ENCODE peak calls at places on chromosomes 13 and 19, in six cellular contexts. Z is CD8-positive, alpha-beta memory T cell; I is GM04504; F is activated CD4-positive, alpha-beta T cell treated with anti-CD3 and anti-CD28 coated beads for 4 hours; X is coronary artery; M is Calu3. W is an unnamed sample.

GRCh38 chr19:2494447-2495129 is 18.7 kb downstream of the GADD45B start:
- DNase-seq in Z (peak), F (peak), M (peak), X (peak), I (peak), W (peak)

GRCh38 chr13:72221276-72221962 is 354.4 kb upstream of the DACH1 start:
- DNase-seq in I (no peak), Z (no peak), F (no peak), M (peak), X (no peak), W (peak)

GRCh38 chr19:52397310-52398090 is at the start of gene ZNF528:
- DNase-seq in M (no peak), X (peak), Z (peak), F (peak), I (peak), W (peak)

GRCh38 chr19:50601407-50602088 is 33.3 kb upstream of the LRRC4B start:
- DNase-seq in X (no peak), Z (no peak), I (no peak), M (no peak), F (no peak), W (no peak)

GRCh38 chr19:6186435-6186834 is 51.0 kb downstream of the ACSBG2 start:
- DNase-seq in F (no peak), M (no peak), I (no peak), X (peak), Z (no peak), W (no peak)

GRCh38 chr19:579842-580155 is 7.4 kb downstream of the BSG start:
- DNase-seq in F (no peak), Z (no peak), M (no peak), X (no peak), I (no peak), W (no peak)

GRCh38 chr13:108959254-108959653 is 329.8 kb downstream of the MYO16 start:
- DNase-seq in X (no peak), M (no peak), I (no peak), F (no peak), Z (no peak), W (no peak)

GRCh38 chr19:3506384-3507340 is 551 bp downstream of the FZR1 start:
- DNase-seq in I (no peak), X (peak), M (no peak), F (peak), Z (peak), W (no peak)

GRCh38 chr13:109155301-109155761 is 525.9 kb downstream of the MYO16 start:
- DNase-seq in M (no peak), F (no peak), X (no peak), Z (no peak), I (peak), W (peak)

GRCh38 chr13:26628706-26629105 is 71.2 kb downstream of the WASF3 start:
- DNase-seq in X (no peak), I (no peak), F (no peak), Z (no peak), M (peak), W (no peak)

GRCh38 chr19:5336195-5336965 is 4.2 kb downstream of the PTPRS start:
- DNase-seq in I (no peak), Z (no peak), X (no peak), F (no peak), M (no peak), W (no peak)

GRCh38 chr13:73001971-73002370 is 56.8 kb upstream of the KLF5 start:
- DNase-seq in M (no peak), X (no peak), F (no peak), Z (no peak), I (no peak), W (no peak)

GRCh38 chr19:47161876-47162489 is 31.3 kb downstream of the SAE1 start:
- DNase-seq in M (no peak), X (no peak), F (no peak), Z (no peak), I (no peak), W (no peak)

GRCh38 chr13:79090552-79091159 is 315.4 kb downstream of the RBM26 start:
- DNase-seq in X (no peak), I (no peak), M (no peak), Z (no peak), F (no peak), W (no peak)

GRCh38 chr13:110366733-110367132 is 59.6 kb downstream of the COL4A2 start:
- DNase-seq in Z (no peak), I (no peak), M (no peak), F (no peak), X (peak), W (no peak)

GRCh38 chr19:14871619-14872230 is 14.2 kb downstream of the OR7A17 start:
- DNase-seq in F (no peak), M (no peak), I (no peak), Z (no peak), X (no peak), W (peak)